ENCODE peak calls at places on chromosomes 5 and 9, in seven cellular contexts. One of them, this sample, is unnamed.

GRCh38 chr5:17154211-17154996 is 63.0 kb upstream of the BASP1 start:
- DNase-seq in lower leg skin: no peak
- DNase-seq in IMR-90: peak; percentile 88
- DNase-seq in transverse colon: no peak
- DNase-seq in HepG2: no peak
- DNase-seq in heart left ventricle: no peak
- DNase-seq in tibial nerve: no peak
- DNase-seq in this sample: no peak

GRCh38 chr5:116576043-116576713 is 1.6 kb upstream of the SEMA6A start:
- DNase-seq in lower leg skin: peak; percentile 92
- DNase-seq in IMR-90: peak; percentile 19
- DNase-seq in transverse colon: peak; percentile 71
- DNase-seq in HepG2: peak; percentile 24
- DNase-seq in heart left ventricle: peak; percentile 62
- DNase-seq in tibial nerve: no peak
- DNase-seq in this sample: no peak

GRCh38 chr5:132773601-132774355 is 3.3 kb downstream of the SEPTIN8 start:
- DNase-seq in lower leg skin: peak; percentile 52
- DNase-seq in IMR-90: no peak
- DNase-seq in transverse colon: no peak
- DNase-seq in HepG2: no peak
- DNase-seq in heart left ventricle: no peak
- DNase-seq in tibial nerve: no peak
- DNase-seq in this sample: no peak

GRCh38 chr5:141623197-141623596 is 4.4 kb upstream of the DIAPH1 start:
- DNase-seq in lower leg skin: peak; percentile 79
- DNase-seq in IMR-90: no peak
- DNase-seq in transverse colon: no peak
- DNase-seq in HepG2: no peak
- DNase-seq in heart left ventricle: no peak
- DNase-seq in tibial nerve: no peak
- DNase-seq in this sample: no peak

GRCh38 chr5:157739388-157740045 is 4.0 kb upstream of the LSM11 start:
- DNase-seq in lower leg skin: no peak
- DNase-seq in IMR-90: no peak
- DNase-seq in transverse colon: no peak
- DNase-seq in HepG2: no peak
- DNase-seq in heart left ventricle: no peak
- DNase-seq in tibial nerve: no peak
- DNase-seq in this sample: no peak

GRCh38 chr5:5344051-5344571 is 78.4 kb upstream of the ICE1 start:
- DNase-seq in lower leg skin: no peak
- DNase-seq in IMR-90: no peak
- DNase-seq in transverse colon: no peak
- DNase-seq in HepG2: no peak
- DNase-seq in heart left ventricle: peak; percentile 47
- DNase-seq in tibial nerve: no peak
- DNase-seq in this sample: no peak

GRCh38 chr5:173201636-173202265 is 33.3 kb downstream of the NKX2-5 start:
- DNase-seq in lower leg skin: no peak
- DNase-seq in IMR-90: peak; percentile 72
- DNase-seq in transverse colon: no peak
- DNase-seq in HepG2: peak; percentile 34
- DNase-seq in heart left ventricle: no peak
- DNase-seq in tibial nerve: no peak
- DNase-seq in this sample: no peak

GRCh38 chr5:132268698-132269551 is 11.4 kb downstream of the PDLIM4 start:
- DNase-seq in lower leg skin: peak; percentile 85
- DNase-seq in IMR-90: peak; percentile 76
- DNase-seq in transverse colon: no peak
- DNase-seq in HepG2: no peak
- DNase-seq in heart left ventricle: no peak
- DNase-seq in tibial nerve: no peak
- DNase-seq in this sample: no peak

GRCh38 chr5:72855821-72856220 is 39.4 kb downstream of the TNPO1 start:
- DNase-seq in lower leg skin: no peak
- DNase-seq in IMR-90: no peak
- DNase-seq in transverse colon: no peak
- DNase-seq in HepG2: no peak
- DNase-seq in heart left ventricle: no peak
- DNase-seq in tibial nerve: no peak
- DNase-seq in this sample: no peak

GRCh38 chr5:81748556-81748955 is 2.3 kb downstream of the SSBP2 start:
- DNase-seq in lower leg skin: no peak
- DNase-seq in IMR-90: no peak
- DNase-seq in transverse colon: no peak
- DNase-seq in HepG2: no peak
- DNase-seq in heart left ventricle: no peak
- DNase-seq in tibial nerve: no peak
- DNase-seq in this sample: no peak

GRCh38 chr5:165757756-165758155 is 2252.3 kb downstream of the MAT2B start:
- DNase-seq in lower leg skin: no peak
- DNase-seq in IMR-90: no peak
- DNase-seq in transverse colon: no peak
- DNase-seq in HepG2: no peak
- DNase-seq in heart left ventricle: no peak
- DNase-seq in tibial nerve: no peak
- DNase-seq in this sample: no peak

GRCh38 chr9:81264516-81264915 is 424.8 kb downstream of the TLE1 start:
- DNase-seq in lower leg skin: no peak
- DNase-seq in IMR-90: peak; percentile 73
- DNase-seq in transverse colon: no peak
- DNase-seq in HepG2: no peak
- DNase-seq in heart left ventricle: peak; percentile 33
- DNase-seq in tibial nerve: no peak
- DNase-seq in this sample: no peak

GRCh38 chr9:87386490-87386889 is 111.2 kb upstream of the DAPK1 start:
- DNase-seq in lower leg skin: no peak
- DNase-seq in IMR-90: no peak
- DNase-seq in transverse colon: no peak
- DNase-seq in HepG2: peak; percentile 33
- DNase-seq in heart left ventricle: no peak
- DNase-seq in tibial nerve: no peak
- DNase-seq in this sample: no peak

GRCh38 chr9:84271004-84271886 is 69.3 kb downstream of the SLC28A3 start:
- DNase-seq in lower leg skin: peak; percentile 86
- DNase-seq in IMR-90: peak; percentile 69
- DNase-seq in transverse colon: peak; percentile 56
- DNase-seq in HepG2: no peak
- DNase-seq in heart left ventricle: peak; percentile 19
- DNase-seq in tibial nerve: peak; percentile 26
- DNase-seq in this sample: no peak

GRCh38 chr5:40071870-40072269 is 607.8 kb upstream of the PTGER4 start:
- DNase-seq in lower leg skin: no peak
- DNase-seq in IMR-90: peak; percentile 1
- DNase-seq in transverse colon: no peak
- DNase-seq in HepG2: no peak
- DNase-seq in heart left ventricle: no peak
- DNase-seq in tibial nerve: no peak
- DNase-seq in this sample: no peak

GRCh38 chr9:107749787-107750444 is 260.3 kb upstream of the KLF4 start:
- DNase-seq in lower leg skin: peak; percentile 98
- DNase-seq in IMR-90: peak; percentile 96
- DNase-seq in transverse colon: peak; percentile 76
- DNase-seq in HepG2: peak; percentile 5
- DNase-seq in heart left ventricle: peak; percentile 85
- DNase-seq in tibial nerve: peak; percentile 85
- DNase-seq in this sample: peak; percentile 13

GRCh38 chr5:91142819-91143218 is 240.3 kb downstream of the ARRDC3 start:
- DNase-seq in lower leg skin: no peak
- DNase-seq in IMR-90: no peak
- DNase-seq in transverse colon: no peak
- DNase-seq in HepG2: no peak
- DNase-seq in heart left ventricle: no peak
- DNase-seq in tibial nerve: no peak
- DNase-seq in this sample: no peak

GRCh38 chr5:61817472-61818326 is 485.6 kb downstream of the ZSWIM6 start:
- DNase-seq in lower leg skin: no peak
- DNase-seq in IMR-90: peak; percentile 39
- DNase-seq in transverse colon: peak; percentile 31
- DNase-seq in HepG2: peak; percentile 5
- DNase-seq in heart left ventricle: peak; percentile 19
- DNase-seq in tibial nerve: peak; percentile 15
- DNase-seq in this sample: no peak

GRCh38 chr5:159094745-159095144 is 5.0 kb downstream of the EBF1 start:
- DNase-seq in lower leg skin: peak; percentile 95
- DNase-seq in IMR-90: peak; percentile 69
- DNase-seq in transverse colon: peak; percentile 44
- DNase-seq in HepG2: peak; percentile 8
- DNase-seq in heart left ventricle: peak; percentile 79
- DNase-seq in tibial nerve: peak; percentile 83
- DNase-seq in this sample: no peak

GRCh38 chr9:134210511-134210907 is 46.1 kb upstream of the RNU6ATAC start:
- DNase-seq in lower leg skin: peak; percentile 83
- DNase-seq in IMR-90: no peak
- DNase-seq in transverse colon: no peak
- DNase-seq in HepG2: no peak
- DNase-seq in heart left ventricle: no peak
- DNase-seq in tibial nerve: no peak
- DNase-seq in this sample: no peak

GRCh38 chr9:109213300-109214121 is 46.5 kb upstream of the FRRS1L start:
- DNase-seq in lower leg skin: peak; percentile 56
- DNase-seq in IMR-90: no peak
- DNase-seq in transverse colon: no peak
- DNase-seq in HepG2: no peak
- DNase-seq in heart left ventricle: peak; percentile 10
- DNase-seq in tibial nerve: no peak
- DNase-seq in this sample: no peak

GRCh38 chr5:72624641-72625236 is 117.5 kb upstream of the ZNF366 start:
- DNase-seq in lower leg skin: no peak
- DNase-seq in IMR-90: peak; percentile 76
- DNase-seq in transverse colon: no peak
- DNase-seq in HepG2: no peak
- DNase-seq in heart left ventricle: no peak
- DNase-seq in tibial nerve: no peak
- DNase-seq in this sample: no peak

GRCh38 chr9:96854073-96854876 is at the start of gene ZNF782:
- DNase-seq in lower leg skin: peak; percentile 98
- DNase-seq in IMR-90: peak; percentile 93
- DNase-seq in transverse colon: peak; percentile 94
- DNase-seq in HepG2: peak; percentile 93
- DNase-seq in heart left ventricle: peak; percentile 94
- DNase-seq in tibial nerve: peak; percentile 79
- DNase-seq in this sample: peak; percentile 41
- TF ChIP-seq POLR2A in lower leg skin: no peak
- TF ChIP-seq POLR2A in IMR-90: no peak
- TF ChIP-seq POLR2A in transverse colon: no peak
- TF ChIP-seq POLR2A in HepG2: peak; percentile 63
- TF ChIP-seq POLR2A in heart left ventricle: no peak
- TF ChIP-seq POLR2A in tibial nerve: no peak
- TF ChIP-seq POLR2A in this sample: peak; percentile 17

GRCh38 chr9:110638381-110638954 is 30.1 kb upstream of the MUSK start:
- DNase-seq in lower leg skin: no peak
- DNase-seq in IMR-90: peak; percentile 54
- DNase-seq in transverse colon: no peak
- DNase-seq in HepG2: no peak
- DNase-seq in heart left ventricle: no peak
- DNase-seq in tibial nerve: no peak
- DNase-seq in this sample: no peak
- TF ChIP-seq CTCF in lower leg skin: no peak
- TF ChIP-seq CTCF in IMR-90: peak; percentile 57
- TF ChIP-seq CTCF in transverse colon: peak; percentile 23
- TF ChIP-seq CTCF in HepG2: no peak
- TF ChIP-seq CTCF in heart left ventricle: no peak
- TF ChIP-seq CTCF in tibial nerve: peak; percentile 43
- TF ChIP-seq CTCF in this sample: peak; percentile 41

GRCh38 chr5:88142801-88143692 is 125.6 kb downstream of the TMEM161B start:
- DNase-seq in lower leg skin: peak; percentile 93
- DNase-seq in IMR-90: no peak
- DNase-seq in transverse colon: peak; percentile 21
- DNase-seq in HepG2: no peak
- DNase-seq in heart left ventricle: no peak
- DNase-seq in tibial nerve: no peak
- DNase-seq in this sample: no peak

GRCh38 chr5:88143693-88144218 is 124.9 kb downstream of the TMEM161B start:
- DNase-seq in lower leg skin: no peak
- DNase-seq in IMR-90: no peak
- DNase-seq in transverse colon: no peak
- DNase-seq in HepG2: no peak
- DNase-seq in heart left ventricle: no peak
- DNase-seq in tibial nerve: no peak
- DNase-seq in this sample: no peak

GRCh38 chr5:88141695-88141979 is 127.0 kb downstream of the TMEM161B start:
- DNase-seq in lower leg skin: no peak
- DNase-seq in IMR-90: no peak
- DNase-seq in transverse colon: no peak
- DNase-seq in HepG2: no peak
- DNase-seq in heart left ventricle: no peak
- DNase-seq in tibial nerve: no peak
- DNase-seq in this sample: no peak

GRCh38 chr5:88140396-88140862 is 128.2 kb downstream of the TMEM161B start:
- DNase-seq in lower leg skin: peak; percentile 88
- DNase-seq in IMR-90: no peak
- DNase-seq in transverse colon: no peak
- DNase-seq in HepG2: no peak
- DNase-seq in heart left ventricle: no peak
- DNase-seq in tibial nerve: no peak
- DNase-seq in this sample: no peak

GRCh38 chr5:88140863-88141694 is 127.6 kb downstream of the TMEM161B start:
- DNase-seq in lower leg skin: peak; percentile 99
- DNase-seq in IMR-90: peak; percentile 93
- DNase-seq in transverse colon: peak; percentile 93
- DNase-seq in HepG2: peak; percentile 93
- DNase-seq in heart left ventricle: peak; percentile 94
- DNase-seq in tibial nerve: peak; percentile 96
- DNase-seq in this sample: peak; percentile 44
- TF ChIP-seq POLR2A in lower leg skin: no peak
- TF ChIP-seq POLR2A in IMR-90: no peak
- TF ChIP-seq POLR2A in transverse colon: no peak
- TF ChIP-seq POLR2A in HepG2: no peak
- TF ChIP-seq POLR2A in heart left ventricle: no peak
- TF ChIP-seq POLR2A in tibial nerve: no peak
- TF ChIP-seq POLR2A in this sample: no peak

DNA sequence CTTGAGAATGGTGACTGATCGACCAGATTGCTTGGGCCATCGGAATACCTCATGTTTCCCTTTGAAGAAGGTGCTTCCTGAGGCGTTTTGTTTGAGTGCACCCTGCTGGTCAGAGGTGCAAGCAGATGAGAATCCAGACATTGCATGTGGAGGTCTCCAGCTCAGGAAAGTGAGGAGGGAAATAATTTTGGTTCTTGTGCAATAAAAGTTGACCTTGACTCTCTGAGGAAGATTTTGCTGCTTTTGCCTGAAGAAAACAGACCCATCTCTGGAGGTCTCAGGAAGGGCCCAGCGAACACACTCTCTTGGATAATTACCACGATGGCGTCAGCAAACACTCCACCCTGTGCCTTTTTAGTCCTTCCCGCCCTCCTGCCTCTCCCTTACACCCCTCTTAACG is 69.7 kb downstream of the GRAMD2B start:
- DNase-seq in lower leg skin: no peak
- DNase-seq in IMR-90: peak; percentile 40
- DNase-seq in transverse colon: no peak
- DNase-seq in HepG2: peak; percentile 35
- DNase-seq in heart left ventricle: no peak
- DNase-seq in tibial nerve: no peak
- DNase-seq in this sample: no peak
- TF ChIP-seq CTCF in lower leg skin: no peak
- TF ChIP-seq CTCF in IMR-90: peak; percentile 32
- TF ChIP-seq CTCF in transverse colon: no peak
- TF ChIP-seq CTCF in HepG2: peak; percentile 65
- TF ChIP-seq CTCF in heart left ventricle: peak; percentile 15
- TF ChIP-seq CTCF in tibial nerve: no peak
- TF ChIP-seq CTCF in this sample: peak; percentile 33

GRCh38 chr9:90801507-90802289 is at the start of gene SYK:
- DNase-seq in lower leg skin: peak; percentile 89
- DNase-seq in IMR-90: no peak
- DNase-seq in transverse colon: peak; percentile 87
- DNase-seq in HepG2: no peak
- DNase-seq in heart left ventricle: peak; percentile 31
- DNase-seq in tibial nerve: no peak
- DNase-seq in this sample: no peak
- TF ChIP-seq POLR2A in lower leg skin: no peak
- TF ChIP-seq POLR2A in IMR-90: no peak
- TF ChIP-seq POLR2A in transverse colon: peak; percentile 87
- TF ChIP-seq POLR2A in HepG2: no peak
- TF ChIP-seq POLR2A in heart left ventricle: no peak
- TF ChIP-seq POLR2A in tibial nerve: no peak
- TF ChIP-seq POLR2A in this sample: peak; percentile 85

This sample was measured in esophagus squamous epithelium.